ENCODE peak calls at places on chromosome 7, in six cellular contexts. X is HuH-7.5; H is cardiac fibroblast; D is NCI-H446 treated with DMSO at 0.1 percent for 48 hours; P is CD8-positive, alpha-beta memory T cell; B is stimulated activated CD4-positive, alpha-beta T cell treated with anti-CD3 and anti-CD28 coated beads, Interleukin-12 subunit alpha, Interleukin-12 subunit beta, amount 100 ng/mL, for 4 hours. N is an unnamed sample.

GRCh38 chr7:141362580-141363435 is 188.4 kb upstream of the AGK start:
- DNase-seq in X (no peak), H (peak; percentile 80), D (peak; percentile 36), P (no peak), B (no peak), N (peak; percentile 4)

GRCh38 chr7:66211429-66211828 is 6.3 kb downstream of the TPST1 start:
- DNase-seq in X (no peak), H (peak; percentile 50), D (no peak), P (no peak), B (no peak), N (peak; percentile 64)

GRCh38 chr7:105268056-105268455 is 120.7 kb downstream of the SRPK2 start:
- DNase-seq in X (no peak), H (peak; percentile 58), D (no peak), P (no peak), B (no peak), N (peak; percentile 43)

GRCh38 chr7:77338260-77338659 is 77.9 kb downstream of the GSAP start:
- DNase-seq in X (no peak), H (no peak), D (no peak), P (no peak), B (no peak), N (no peak)

GRCh38 chr7:157211710-157212109 is 73.0 kb downstream of the UBE3C start:
- DNase-seq in X (no peak), H (peak; percentile 61), D (peak; percentile 5), P (no peak), B (no peak), N (no peak)

GRCh38 chr7:128217030-128217805 is 23.9 kb upstream of the LEP start:
- DNase-seq in X (no peak), H (peak; percentile 79), D (no peak), P (no peak), B (no peak), N (peak; percentile 93)

GRCh38 chr7:15602236-15602635 is 40.4 kb upstream of the AGMO start:
- DNase-seq in X (no peak), H (peak; percentile 35), D (peak; percentile 70), P (no peak), B (no peak), N (no peak)

GRCh38 chr7:101567231-101567630 is 61.9 kb downstream of the MYL10 start:
- DNase-seq in X (no peak), H (no peak), D (no peak), P (no peak), B (no peak), N (no peak)

GRCh38 chr7:3453398-3453797 is 152.3 kb downstream of the SDK1 start:
- DNase-seq in X (no peak), H (no peak), D (no peak), P (no peak), B (no peak), N (no peak)

GRCh38 chr7:135991322-135991721 is 14.2 kb upstream of the MTPN start:
- DNase-seq in X (no peak), H (no peak), D (no peak), P (no peak), B (no peak), N (no peak)

GRCh38 chr7:35485436-35485835 is 209.5 kb downstream of the HERPUD2 start:
- DNase-seq in X (no peak), H (no peak), D (no peak), P (no peak), B (no peak), N (no peak)

GRCh38 chr7:90298145-90299038 is 22.7 kb downstream of the FAM237B start:
- DNase-seq in X (no peak), H (peak; percentile 87), D (no peak), P (no peak), B (no peak), N (peak; percentile 70)

GRCh38 chr7:73314271-73314670 is 5.6 kb upstream of the NSUN5 start:
- DNase-seq in X (no peak), H (no peak), D (no peak), P (no peak), B (no peak), N (no peak)

GRCh38 chr7:99409192-99409572 is 413 bp downstream of the BUD31 start:
- DNase-seq in X (no peak), H (no peak), D (no peak), P (no peak), B (no peak), N (no peak)

GRCh38 chr7:36637417-36637816 is 86.9 kb downstream of the AOAH start:
- DNase-seq in X (no peak), H (no peak), D (no peak), P (no peak), B (no peak), N (no peak)

GRCh38 chr7:6246257-6246917 is 26.0 kb downstream of the CYTH3 start:
- DNase-seq in X (no peak), H (peak; percentile 56), D (no peak), P (no peak), B (no peak), N (peak; percentile 76)

GRCh38 chr7:130490287-130490686 is 1.6 kb upstream of the MEST start:
- DNase-seq in X (no peak), H (no peak), D (peak; percentile 42), P (no peak), B (no peak), N (no peak)

GRCh38 chr7:101563198-101563901 is 65.7 kb downstream of the MYL10 start:
- DNase-seq in X (no peak), H (no peak), D (no peak), P (no peak), B (no peak), N (no peak)

GRCh38 chr7:20330797-20331230 is at the start of gene ITGB8:
- DNase-seq in X (peak; percentile 27), H (no peak), D (peak; percentile 60), P (no peak), B (peak; percentile 1), N (peak; percentile 21)

GRCh38 chr7:93902777-93903423 is 3.5 kb upstream of the GNGT1 start:
- DNase-seq in X (no peak), H (peak; percentile 90), D (no peak), P (no peak), B (no peak), N (peak; percentile 56)

GRCh38 chr7:111639894-111640293 is 77.6 kb upstream of the IMMP2L start:
- DNase-seq in X (no peak), H (peak; percentile 71), D (no peak), P (no peak), B (no peak), N (peak; percentile 83)

GRCh38 chr7:77651544-77652162 is 44.6 kb upstream of the RSBN1L start:
- DNase-seq in X (peak; percentile 9), H (peak; percentile 60), D (no peak), P (no peak), B (no peak), N (peak; percentile 26)